ENCODE peak calls at places on chromosomes 1 and 21, in seven cellular contexts. V, M, J, Q, L, N and W are unnamed samples.

GRCh38 chr1:233025566-233025965 is 75.2 kb downstream of the NTPCR start:
- DNase-seq in J (no peak), L (no peak), Q (no peak), M (no peak), V (no peak), N (no peak), W (no peak)

GRCh38 chr1:110150330-110151174 is at the start of gene SLC6A17:
- DNase-seq in M (no peak), V (peak; percentile 79), J (peak; percentile 81), Q (no peak), L (no peak), N (peak; percentile 58), W (no peak)

GRCh38 chr1:241482761-241483250 is 36.7 kb downstream of the FH start:
- DNase-seq in Q (no peak), V (no peak), M (no peak), J (no peak), L (no peak), N (no peak), W (no peak)

GRCh38 chr1:91171906-91172305 is 150.1 kb upstream of the ZNF644 start:
- DNase-seq in M (no peak), Q (no peak), N (no peak), V (no peak), J (no peak), L (no peak), W (no peak)

GRCh38 chr1:77313491-77313890 is 31.7 kb downstream of the AK5 start:
- DNase-seq in J (peak; percentile 54), L (no peak), V (peak; percentile 38), N (no peak), M (no peak), Q (peak; percentile 35), W (peak; percentile 16)

GRCh38 chr1:35324486-35324885 is 56.0 kb downstream of the ZMYM4 start:
- DNase-seq in L (no peak), J (no peak), V (no peak), M (no peak), Q (no peak), N (no peak), W (no peak)

GRCh38 chr21:46150073-46150472 is 5.3 kb downstream of the FTCD start:
- DNase-seq in L (peak; percentile 36), M (no peak), J (no peak), V (no peak), Q (no peak), N (no peak), W (no peak)

GRCh38 chr21:37172646-37173045 is 94.5 kb downstream of the VPS26C start:
- DNase-seq in N (no peak), L (no peak), V (no peak), Q (no peak), J (no peak), M (no peak), W (no peak)

GRCh38 chr1:75953461-75953860 is 21.3 kb upstream of the ASB17 start:
- DNase-seq in M (no peak), Q (no peak), J (no peak), V (no peak), N (no peak), L (no peak), W (no peak)

GRCh38 chr1:28971980-28972771 is 57.8 kb downstream of the EPB41 start:
- DNase-seq in J (no peak), N (no peak), V (no peak), Q (no peak), M (no peak), L (no peak), W (no peak)